ENCODE peak calls at places on chromosomes 1 and 21, in four cellular contexts. One of them, this sample, is unnamed.

GRCh38 chr1:203996126-203996525 is 76.8 kb upstream of the SOX13 start:
- DNase-seq in sigmoid colon: peak
- DNase-seq in GM12892: no peak
- DNase-seq in K562: no peak
- DNase-seq in this sample: no peak

GRCh38 chr1:115084902-115085505 is 4.3 kb downstream of the TSPAN2 start:
- DNase-seq in GM12892: no peak
- DNase-seq in sigmoid colon: peak
- DNase-seq in K562: no peak
- DNase-seq in this sample: no peak

GRCh38 chr21:37871121-37871862 is 45.0 kb downstream of the KCNJ6 start:
- DNase-seq in GM12892: no peak
- DNase-seq in K562: no peak
- DNase-seq in sigmoid colon: no peak
- DNase-seq in this sample: no peak

GRCh38 chr1:8684590-8684989 is 132.8 kb downstream of the RERE start:
- DNase-seq in sigmoid colon: no peak
- DNase-seq in K562: no peak
- DNase-seq in GM12892: no peak
- DNase-seq in this sample: no peak

GRCh38 chr1:34787461-34788420 is 5.1 kb upstream of the GJA4 start:
- DNase-seq in GM12892: no peak
- DNase-seq in K562: peak
- DNase-seq in sigmoid colon: peak
- DNase-seq in this sample: no peak

GRCh38 chr1:28642056-28642846 is 616 bp downstream of the TAF12 start:
- DNase-seq in GM12892: no peak
- DNase-seq in K562: no peak
- DNase-seq in sigmoid colon: no peak
- DNase-seq in this sample: no peak

GRCh38 chr1:167800241-167800640 is 78.5 kb downstream of the MPZL1 start:
- DNase-seq in sigmoid colon: no peak
- DNase-seq in K562: no peak
- DNase-seq in GM12892: no peak
- DNase-seq in this sample: no peak

GRCh38 chr1:33460947-33461629 is 11.4 kb upstream of the ZSCAN20 start:
- DNase-seq in K562: no peak
- DNase-seq in sigmoid colon: peak
- DNase-seq in GM12892: peak
- DNase-seq in this sample: no peak

GRCh38 chr1:56169856-56170255 is 409.5 kb downstream of the PLPP3 start:
- DNase-seq in K562: no peak
- DNase-seq in GM12892: no peak
- DNase-seq in sigmoid colon: no peak
- DNase-seq in this sample: no peak

GRCh38 chr21:19228241-19228640 is 824.7 kb upstream of the TMPRSS15 start:
- DNase-seq in K562: no peak
- DNase-seq in sigmoid colon: no peak
- DNase-seq in GM12892: no peak
- DNase-seq in this sample: no peak

GRCh38 chr1:246066553-246066952 is 440.5 kb downstream of the SMYD3 start:
- DNase-seq in sigmoid colon: no peak
- DNase-seq in GM12892: no peak
- DNase-seq in K562: no peak
- DNase-seq in this sample: no peak

GRCh38 chr1:147568551-147568950 is 27.2 kb downstream of the BCL9 start:
- DNase-seq in GM12892: no peak
- DNase-seq in sigmoid colon: no peak
- DNase-seq in K562: no peak
- DNase-seq in this sample: no peak

GRCh38 chr1:193058529-193059281 is 455 bp downstream of the UCHL5 start:
- DNase-seq in GM12892: peak
- DNase-seq in K562: peak
- DNase-seq in sigmoid colon: peak
- DNase-seq in this sample: peak
- TF ChIP-seq POLR2AphosphoS5 in GM12892: peak
- TF ChIP-seq POLR2AphosphoS5 in K562: peak
- TF ChIP-seq POLR2AphosphoS5 in sigmoid colon: no peak
- TF ChIP-seq POLR2AphosphoS5 in this sample: peak

DNA sequence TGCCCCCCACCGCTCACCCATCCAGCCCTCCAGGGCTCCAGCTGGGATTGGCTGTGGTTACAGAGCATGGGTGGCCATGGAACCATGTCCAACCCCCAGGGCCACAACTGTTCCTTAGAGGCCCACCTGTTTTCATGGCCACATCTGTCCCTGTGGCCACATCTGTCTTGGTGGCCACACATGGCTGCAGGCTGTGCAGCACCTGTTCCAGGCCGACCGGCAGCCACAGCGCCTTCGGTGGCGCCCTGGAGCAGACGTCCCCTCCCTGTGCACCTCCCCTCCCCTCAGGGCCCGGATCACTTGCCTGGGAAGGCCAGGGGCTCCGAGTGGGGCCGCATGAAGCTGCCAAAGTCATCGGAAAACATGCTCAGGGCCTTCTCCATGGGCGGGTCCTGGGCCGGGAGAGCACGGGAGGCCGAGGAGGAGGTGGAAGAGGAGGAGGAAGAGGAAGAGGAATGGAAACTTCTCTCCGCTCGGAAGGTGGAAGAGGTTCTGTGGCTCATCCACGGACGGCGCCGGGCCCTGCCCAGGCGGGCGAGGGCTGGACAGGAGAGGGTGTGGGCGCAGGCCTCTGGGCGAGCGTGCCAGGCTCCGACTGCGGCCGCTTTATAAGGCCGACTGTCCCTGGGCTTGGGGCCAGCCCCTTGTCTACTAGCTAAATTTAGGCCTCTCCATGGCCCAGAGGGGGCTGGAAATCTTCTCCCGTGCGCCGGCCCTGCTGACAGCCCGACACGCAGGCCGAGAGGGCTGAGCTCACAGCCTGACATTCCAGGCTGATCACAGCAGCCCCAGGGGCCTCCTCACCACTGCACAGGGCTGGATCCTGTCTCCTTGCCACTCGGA is at the start of gene HSPB7:
- DNase-seq in K562: peak
- DNase-seq in sigmoid colon: peak
- DNase-seq in GM12892: no peak
- DNase-seq in this sample: peak
- TF ChIP-seq POLR2AphosphoS5 in K562: no peak
- TF ChIP-seq POLR2AphosphoS5 in sigmoid colon: peak
- TF ChIP-seq POLR2AphosphoS5 in GM12892: no peak
- TF ChIP-seq POLR2AphosphoS5 in this sample: peak

GRCh38 chr1:71561729-71562128 is 480.9 kb upstream of the ZRANB2 start:
- DNase-seq in GM12892: no peak
- DNase-seq in K562: no peak
- DNase-seq in sigmoid colon: no peak
- DNase-seq in this sample: no peak
- TF ChIP-seq POLR2AphosphoS5 in GM12892: no peak
- TF ChIP-seq POLR2AphosphoS5 in K562: no peak
- TF ChIP-seq POLR2AphosphoS5 in sigmoid colon: peak
- TF ChIP-seq POLR2AphosphoS5 in this sample: no peak

GRCh38 chr1:11289064-11289463 is 16.1 kb downstream of the UBIAD1 start:
- DNase-seq in sigmoid colon: no peak
- DNase-seq in K562: no peak
- DNase-seq in GM12892: no peak
- DNase-seq in this sample: no peak

GRCh38 chr1:11286735-11287410 is 13.9 kb downstream of the UBIAD1 start:
- DNase-seq in sigmoid colon: no peak
- DNase-seq in GM12892: no peak
- DNase-seq in K562: no peak
- DNase-seq in this sample: no peak

GRCh38 chr1:11293856-11294255 is 20.9 kb downstream of the UBIAD1 start:
- DNase-seq in GM12892: no peak
- DNase-seq in K562: no peak
- DNase-seq in sigmoid colon: no peak
- DNase-seq in this sample: no peak

GRCh38 chr1:11294951-11295350 is 22.0 kb downstream of the UBIAD1 start:
- DNase-seq in GM12892: no peak
- DNase-seq in sigmoid colon: no peak
- DNase-seq in K562: no peak
- DNase-seq in this sample: no peak

DNA sequence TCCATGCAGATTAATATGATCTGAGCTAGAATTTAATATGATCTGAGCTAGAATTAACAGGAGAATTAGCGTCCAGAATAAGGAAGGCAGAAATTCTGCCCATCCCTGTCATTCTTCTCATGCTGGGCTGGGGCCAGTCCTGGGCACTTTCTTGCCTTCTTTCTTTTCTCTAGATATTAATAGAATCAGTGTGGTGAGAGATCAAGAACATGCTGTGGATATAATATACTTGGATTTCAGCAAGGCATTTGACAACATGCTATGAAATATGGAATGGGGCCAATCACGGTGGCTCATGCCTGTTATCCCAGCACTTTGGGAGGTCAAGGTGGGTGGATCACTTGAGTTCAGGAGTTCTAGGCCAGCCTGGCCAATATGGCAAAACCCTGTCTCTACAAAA is 18.1 kb downstream of the UBIAD1 start:
- DNase-seq in GM12892: no peak
- DNase-seq in K562: no peak
- DNase-seq in sigmoid colon: no peak
- DNase-seq in this sample: no peak
- TF ChIP-seq POLR2AphosphoS5 in GM12892: no peak
- TF ChIP-seq POLR2AphosphoS5 in K562: no peak
- TF ChIP-seq POLR2AphosphoS5 in sigmoid colon: no peak
- TF ChIP-seq POLR2AphosphoS5 in this sample: no peak

GRCh38 chr1:76079475-76080227 is 5.1 kb downstream of the ST6GALNAC3 start:
- DNase-seq in GM12892: no peak
- DNase-seq in K562: no peak
- DNase-seq in sigmoid colon: no peak
- DNase-seq in this sample: no peak

GRCh38 chr1:76082084-76082483 is 7.5 kb downstream of the ST6GALNAC3 start:
- DNase-seq in K562: no peak
- DNase-seq in sigmoid colon: no peak
- DNase-seq in GM12892: no peak
- DNase-seq in this sample: no peak

GRCh38 chr1:76084029-76084627 is 9.6 kb downstream of the ST6GALNAC3 start:
- DNase-seq in K562: no peak
- DNase-seq in GM12892: no peak
- DNase-seq in sigmoid colon: no peak
- DNase-seq in this sample: no peak

GRCh38 chr1:76083189-76083588 is 8.6 kb downstream of the ST6GALNAC3 start:
- DNase-seq in GM12892: no peak
- DNase-seq in sigmoid colon: no peak
- DNase-seq in K562: no peak
- DNase-seq in this sample: no peak

GRCh38 chr1:76080552-76081093 is 6.1 kb downstream of the ST6GALNAC3 start:
- DNase-seq in GM12892: no peak
- DNase-seq in K562: no peak
- DNase-seq in sigmoid colon: no peak
- DNase-seq in this sample: no peak
- TF ChIP-seq POLR2AphosphoS5 in GM12892: no peak
- TF ChIP-seq POLR2AphosphoS5 in K562: no peak
- TF ChIP-seq POLR2AphosphoS5 in sigmoid colon: peak
- TF ChIP-seq POLR2AphosphoS5 in this sample: no peak

GRCh38 chr1:181632960-181633359 is 149.6 kb downstream of the CACNA1E start:
- DNase-seq in sigmoid colon: no peak
- DNase-seq in K562: no peak
- DNase-seq in GM12892: no peak
- DNase-seq in this sample: no peak

GRCh38 chr1:181632492-181632891 is 149.2 kb downstream of the CACNA1E start:
- DNase-seq in sigmoid colon: no peak
- DNase-seq in K562: no peak
- DNase-seq in GM12892: no peak
- DNase-seq in this sample: no peak

GRCh38 chr1:181640959-181641358 is 157.6 kb downstream of the CACNA1E start:
- DNase-seq in sigmoid colon: no peak
- DNase-seq in GM12892: no peak
- DNase-seq in K562: no peak
- DNase-seq in this sample: no peak

GRCh38 chr1:181635108-181635507 is 151.8 kb downstream of the CACNA1E start:
- DNase-seq in sigmoid colon: no peak
- DNase-seq in K562: no peak
- DNase-seq in GM12892: no peak
- DNase-seq in this sample: no peak

GRCh38 chr1:181638004-181638403 is 154.7 kb downstream of the CACNA1E start:
- DNase-seq in sigmoid colon: no peak
- DNase-seq in K562: no peak
- DNase-seq in GM12892: no peak
- DNase-seq in this sample: no peak
- TF ChIP-seq POLR2AphosphoS5 in sigmoid colon: no peak
- TF ChIP-seq POLR2AphosphoS5 in K562: no peak
- TF ChIP-seq POLR2AphosphoS5 in GM12892: no peak
- TF ChIP-seq POLR2AphosphoS5 in this sample: no peak

GRCh38 chr1:156502396-156502748 is 1.8 kb upstream of the MEF2D start:
- DNase-seq in GM12892: no peak
- DNase-seq in K562: no peak
- DNase-seq in sigmoid colon: no peak
- DNase-seq in this sample: no peak

GRCh38 chr1:156500578-156500846 is at the start of gene MEF2D:
- DNase-seq in GM12892: no peak
- DNase-seq in sigmoid colon: no peak
- DNase-seq in K562: no peak
- DNase-seq in this sample: no peak

GRCh38 chr1:156499703-156500577 is 635 bp downstream of the MEF2D start:
- DNase-seq in GM12892: no peak
- DNase-seq in sigmoid colon: peak
- DNase-seq in K562: peak
- DNase-seq in this sample: no peak

GRCh38 chr1:156499194-156499702 is 1.3 kb downstream of the MEF2D start:
- DNase-seq in GM12892: no peak
- DNase-seq in sigmoid colon: peak
- DNase-seq in K562: peak
- DNase-seq in this sample: no peak

DNA sequence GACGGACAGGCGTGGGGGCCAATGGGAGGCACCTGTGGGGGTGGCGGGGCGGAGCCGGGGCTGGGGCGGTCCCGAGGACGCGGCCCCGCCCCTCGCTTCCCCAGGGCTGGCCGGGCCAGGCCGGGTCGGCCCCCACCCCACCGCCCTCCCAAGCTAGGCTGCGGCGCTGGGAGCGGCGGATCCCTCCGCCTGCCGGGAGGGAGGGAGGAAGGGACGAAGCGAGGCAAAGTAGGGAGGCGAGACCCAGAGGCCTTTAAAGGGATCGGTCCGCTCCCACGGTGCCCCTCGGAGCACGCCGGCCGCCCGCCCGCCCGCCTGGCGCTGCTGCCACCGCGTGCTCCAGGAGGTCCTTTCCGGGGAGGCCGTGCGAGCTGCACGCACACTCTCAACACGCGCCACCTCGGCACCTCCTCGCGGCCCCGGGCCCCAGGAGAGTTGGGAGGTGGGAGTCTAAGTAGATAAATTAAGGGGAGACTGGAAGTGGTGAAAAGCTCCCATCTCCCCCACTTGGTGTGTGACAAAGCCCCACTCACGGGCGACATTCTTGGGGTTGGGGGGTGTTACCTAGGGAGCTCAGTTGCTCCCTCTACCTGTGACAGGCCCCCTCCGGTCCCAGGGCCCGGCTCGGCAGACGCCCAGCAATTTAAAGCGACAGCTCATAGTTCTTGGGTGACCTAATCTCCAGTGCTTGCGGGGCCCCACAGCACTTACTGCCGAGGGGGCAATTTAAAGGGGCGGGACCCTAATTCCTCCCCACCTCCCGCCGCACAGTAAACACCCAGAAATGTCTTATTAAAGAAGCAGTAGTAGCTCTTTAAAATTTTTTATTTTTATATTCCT is 492 bp upstream of the MEF2D start:
- DNase-seq in sigmoid colon: peak
- DNase-seq in K562: peak
- DNase-seq in GM12892: peak
- DNase-seq in this sample: peak
- TF ChIP-seq POLR2AphosphoS5 in sigmoid colon: peak
- TF ChIP-seq POLR2AphosphoS5 in K562: peak
- TF ChIP-seq POLR2AphosphoS5 in GM12892: peak
- TF ChIP-seq POLR2AphosphoS5 in this sample: peak